ENCODE peak calls at places on chromosomes 2 and 18, in ten cellular contexts. O is stimulated activated CD4-positive, alpha-beta T cell treated with anti-CD3 and anti-CD28 coated beads, Interleukin-4, amount 100 ng/mL, for 4 hours; V is GM12891; L is kidney; S is SK-N-SH; M is upper lobe of left lung; D is T-helper 9 cell; C is activated CD4-positive, CD25-positive, alpha-beta regulatory T cell; N is NCI-H1092 treated with DMSO at 0.1 percent for 48 hours; Q is NCI-H2029. H is an unnamed sample.
A peak's percentile ranks its signal among the peaks of the same experiment; 100 is the strongest.

GRCh38 chr2:187336332-187336731 is 111.7 kb downstream of the CALCRL start:
- DNase-seq in O (no peak), V (no peak), L (no peak), S (no peak), M (no peak), D (no peak), C (no peak), N (no peak), Q (no peak), H (no peak)

GRCh38 chr2:12059616-12060441 is 313.4 kb downstream of the LPIN1 start:
- DNase-seq in O (no peak), V (no peak), L (no peak), S (no peak), M (no peak), D (no peak), C (no peak), N (no peak), Q (no peak), H (no peak)

GRCh38 chr2:176093889-176094232 is 1.3 kb downstream of the HOXD13 start:
- DNase-seq in O (no peak), V (no peak), L (no peak), S (no peak), M (no peak), D (no peak), C (no peak), N (no peak), Q (no peak), H (no peak)

GRCh38 chr18:29588446-29589100 is 1411.6 kb upstream of the CDH2 start:
- DNase-seq in O (no peak), V (no peak), L (no peak), S (no peak), M (no peak), D (no peak), C (no peak), N (no peak), Q (no peak), H (no peak)

GRCh38 chr2:25936889-25937545 is 45.3 kb downstream of the KIF3C start:
- DNase-seq in O (no peak), V (no peak), L (peak; percentile 40), S (peak; percentile 56), M (no peak), D (no peak), C (no peak), N (no peak), Q (no peak), H (no peak)

GRCh38 chr2:135657806-135658582 is 83.7 kb upstream of the UBXN4 start:
- DNase-seq in O (no peak), V (no peak), L (no peak), S (no peak), M (no peak), D (peak; percentile 28), C (no peak), N (no peak), Q (no peak), H (peak; percentile 42)

GRCh38 chr2:125679903-125680302 is 976.1 kb upstream of the GYPC start:
- DNase-seq in O (no peak), V (no peak), L (no peak), S (no peak), M (no peak), D (no peak), C (no peak), N (no peak), Q (no peak), H (no peak)

GRCh38 chr18:75809392-75809791 is 381.9 kb upstream of the SMIM21 start:
- DNase-seq in O (no peak), V (no peak), L (no peak), S (no peak), M (no peak), D (no peak), C (no peak), N (no peak), Q (no peak), H (no peak)

GRCh38 chr2:40488927-40489677 is 37.2 kb upstream of the SLC8A1 start:
- DNase-seq in O (no peak), V (no peak), L (no peak), S (no peak), M (no peak), D (no peak), C (no peak), N (no peak), Q (peak; percentile 8), H (no peak)

GRCh38 chr18:74775239-74775638 is 177.6 kb downstream of the ZNF407 start:
- DNase-seq in O (no peak), V (no peak), L (no peak), S (no peak), M (no peak), D (no peak), C (no peak), N (no peak), Q (no peak), H (no peak)

GRCh38 chr2:214591359-214591758 is 180.5 kb downstream of the VWC2L start:
- DNase-seq in O (no peak), V (no peak), L (no peak), S (no peak), M (no peak), D (no peak), C (no peak), N (no peak), Q (no peak), H (no peak)

GRCh38 chr2:231223458-231223970 is 25.1 kb downstream of the ARMC9 start:
- DNase-seq in O (no peak), V (no peak), L (no peak), S (no peak), M (no peak), D (no peak), C (no peak), N (no peak), Q (no peak), H (no peak)

GRCh38 chr18:45913276-45913675 is 53.9 kb downstream of the EPG5 start:
- DNase-seq in O (no peak), V (no peak), L (no peak), S (no peak), M (no peak), D (no peak), C (no peak), N (no peak), Q (no peak), H (no peak)

GRCh38 chr2:184157141-184157540 is 441.2 kb upstream of the ZNF804A start:
- DNase-seq in O (no peak), V (no peak), L (no peak), S (no peak), M (no peak), D (no peak), C (no peak), N (no peak), Q (no peak), H (no peak)

GRCh38 chr2:66436546-66436945 is 1.6 kb downstream of the MEIS1 start:
- DNase-seq in O (no peak), V (no peak), L (no peak), S (no peak), M (no peak), D (no peak), C (no peak), N (no peak), Q (no peak), H (no peak)

GRCh38 chr2:177314194-177314593 is 49.7 kb upstream of the NFE2L2 start:
- DNase-seq in O (no peak), V (no peak), L (no peak), S (no peak), M (no peak), D (no peak), C (no peak), N (no peak), Q (no peak), H (no peak)

GRCh38 chr2:161303535-161304050 is 4.6 kb upstream of the PSMD14 start:
- DNase-seq in O (no peak), V (no peak), L (no peak), S (no peak), M (no peak), D (no peak), C (no peak), N (no peak), Q (no peak), H (no peak)

GRCh38 chr2:99837103-99837591 is 305.2 kb downstream of the AFF3 start:
- DNase-seq in O (no peak), V (no peak), L (no peak), S (no peak), M (no peak), D (no peak), C (no peak), N (no peak), Q (no peak), H (no peak)

GRCh38 chr2:68059769-68060525 is 2.9 kb downstream of the C1D start:
- DNase-seq in O (no peak), V (no peak), L (no peak), S (no peak), M (no peak), D (no peak), C (no peak), N (no peak), Q (no peak), H (no peak)

GRCh38 chr18:48934708-48935432 is 15.9 kb downstream of the SMAD7 start:
- DNase-seq in O (no peak), V (no peak), L (peak; percentile 87), S (no peak), M (peak; percentile 73), D (no peak), C (no peak), N (no peak), Q (no peak), H (no peak)

GRCh38 chr2:138113871-138114525 is 149.7 kb downstream of the HNMT start:
- DNase-seq in O (no peak), V (no peak), L (no peak), S (no peak), M (no peak), D (no peak), C (no peak), N (no peak), Q (no peak), H (no peak)

GRCh38 chr2:207470700-207471070 is 59.1 kb upstream of the CREB1 start:
- DNase-seq in O (no peak), V (no peak), L (no peak), S (no peak), M (no peak), D (no peak), C (no peak), N (no peak), Q (no peak), H (no peak)

GRCh38 chr18:36501100-36501499 is 203.6 kb downstream of the FHOD3 start:
- DNase-seq in O (no peak), V (no peak), L (no peak), S (no peak), M (no peak), D (no peak), C (no peak), N (no peak), Q (no peak), H (no peak)

GRCh38 chr2:142037744-142038143 is 93.1 kb downstream of the LRP1B start:
- DNase-seq in O (no peak), V (no peak), L (no peak), S (no peak), M (no peak), D (no peak), C (no peak), N (no peak), Q (no peak), H (no peak)

H was measured in effector memory CD8-positive, alpha-beta T cell.